ENCODE peak calls at places on chromosomes 1 and 21, in four cellular contexts. One of them, this sample, is unnamed.

GRCh38 chr1:8560611-8561544 is 243.0 kb downstream of the SLC45A1 start:
- DNase-seq in IMR-90: peak; percentile 60
- DNase-seq in tibial artery: no peak
- DNase-seq in sigmoid colon: no peak
- DNase-seq in this sample: peak; percentile 63

GRCh38 chr1:108747128-108747827 is 804 bp downstream of the STXBP3 start:
- DNase-seq in IMR-90: peak; percentile 84
- DNase-seq in tibial artery: peak; percentile 90
- DNase-seq in sigmoid colon: peak; percentile 95
- DNase-seq in this sample: peak; percentile 85

GRCh38 chr1:203649551-203650011 is 22.9 kb downstream of the ATP2B4 start:
- DNase-seq in IMR-90: no peak
- DNase-seq in tibial artery: no peak
- DNase-seq in sigmoid colon: no peak
- DNase-seq in this sample: no peak

GRCh38 chr1:2961661-2962060 is 59.6 kb upstream of the ACTRT2 start:
- DNase-seq in IMR-90: no peak
- DNase-seq in tibial artery: peak; percentile 42
- DNase-seq in sigmoid colon: peak; percentile 28
- DNase-seq in this sample: no peak

GRCh38 chr1:6475381-6476133 is 9.6 kb upstream of the TNFRSF25 start:
- DNase-seq in IMR-90: no peak
- DNase-seq in tibial artery: no peak
- DNase-seq in sigmoid colon: no peak
- DNase-seq in this sample: peak; percentile 20

GRCh38 chr1:227356582-227357228 is 38.4 kb upstream of the CDC42BPA start:
- DNase-seq in IMR-90: no peak
- DNase-seq in tibial artery: no peak
- DNase-seq in sigmoid colon: no peak
- DNase-seq in this sample: no peak

GRCh38 chr1:5888606-5889211 is 103.5 kb downstream of the NPHP4 start:
- DNase-seq in IMR-90: no peak
- DNase-seq in tibial artery: no peak
- DNase-seq in sigmoid colon: no peak
- DNase-seq in this sample: no peak

GRCh38 chr1:207145401-207146058 is 41.5 kb downstream of the C4BPA start:
- DNase-seq in IMR-90: no peak
- DNase-seq in tibial artery: no peak
- DNase-seq in sigmoid colon: no peak
- DNase-seq in this sample: no peak

GRCh38 chr1:115717541-115717940 is 51.0 kb downstream of the CASQ2 start:
- DNase-seq in IMR-90: peak; percentile 15
- DNase-seq in tibial artery: no peak
- DNase-seq in sigmoid colon: peak; percentile 71
- DNase-seq in this sample: peak; percentile 51

GRCh38 chr1:163758977-163759670 is 437.4 kb downstream of the NUF2 start:
- DNase-seq in IMR-90: no peak
- DNase-seq in tibial artery: no peak
- DNase-seq in sigmoid colon: no peak
- DNase-seq in this sample: no peak

GRCh38 chr1:196584703-196585102 is 23.5 kb downstream of the KCNT2 start:
- DNase-seq in IMR-90: no peak
- DNase-seq in tibial artery: no peak
- DNase-seq in sigmoid colon: no peak
- DNase-seq in this sample: no peak

GRCh38 chr1:224211262-224211962 is 28.4 kb downstream of the DEGS1 start:
- DNase-seq in IMR-90: peak; percentile 87
- DNase-seq in tibial artery: no peak
- DNase-seq in sigmoid colon: peak; percentile 48
- DNase-seq in this sample: peak; percentile 87

GRCh38 chr1:49436865-49437264 is 586.9 kb downstream of the AGBL4 start:
- DNase-seq in IMR-90: no peak
- DNase-seq in tibial artery: no peak
- DNase-seq in sigmoid colon: no peak
- DNase-seq in this sample: no peak

GRCh38 chr1:168709896-168710305 is 19.1 kb downstream of the DPT start:
- DNase-seq in IMR-90: no peak
- DNase-seq in tibial artery: no peak
- DNase-seq in sigmoid colon: no peak
- DNase-seq in this sample: peak; percentile 90

GRCh38 chr1:230072866-230073265 is 5.8 kb downstream of the GALNT2 start:
- DNase-seq in IMR-90: no peak
- DNase-seq in tibial artery: no peak
- DNase-seq in sigmoid colon: no peak
- DNase-seq in this sample: no peak

GRCh38 chr1:184685116-184685515 is 69.5 kb downstream of the EDEM3 start:
- DNase-seq in IMR-90: no peak
- DNase-seq in tibial artery: no peak
- DNase-seq in sigmoid colon: no peak
- DNase-seq in this sample: no peak

GRCh38 chr1:31422505-31423319 is 9.7 kb downstream of the SERINC2 start:
- DNase-seq in IMR-90: peak; percentile 90
- DNase-seq in tibial artery: peak; percentile 73
- DNase-seq in sigmoid colon: peak; percentile 76
- DNase-seq in this sample: peak; percentile 92

GRCh38 chr1:35369922-35370671 is 101.6 kb downstream of the ZMYM4 start:
- DNase-seq in IMR-90: peak; percentile 90
- DNase-seq in tibial artery: no peak
- DNase-seq in sigmoid colon: peak; percentile 82
- DNase-seq in this sample: peak; percentile 79

GRCh38 chr1:172699111-172699510 is 40.2 kb downstream of the FASLG start:
- DNase-seq in IMR-90: peak; percentile 65
- DNase-seq in tibial artery: no peak
- DNase-seq in sigmoid colon: no peak
- DNase-seq in this sample: peak; percentile 30

GRCh38 chr1:198449281-198449680 is 91.2 kb downstream of the ATP6V1G3 start:
- DNase-seq in IMR-90: no peak
- DNase-seq in tibial artery: no peak
- DNase-seq in sigmoid colon: no peak
- DNase-seq in this sample: no peak

GRCh38 chr1:168081373-168082007 is 55.2 kb downstream of the GPR161 start:
- DNase-seq in IMR-90: peak; percentile 93
- DNase-seq in tibial artery: no peak
- DNase-seq in sigmoid colon: peak; percentile 72
- DNase-seq in this sample: peak; percentile 97

GRCh38 chr1:28540651-28541050 is 12.2 kb upstream of the TRNAU1AP start:
- DNase-seq in IMR-90: no peak
- DNase-seq in tibial artery: no peak
- DNase-seq in sigmoid colon: no peak
- DNase-seq in this sample: no peak

GRCh38 chr1:216314369-216315095 is 108.7 kb downstream of the USH2A start:
- DNase-seq in IMR-90: peak; percentile 48
- DNase-seq in tibial artery: no peak
- DNase-seq in sigmoid colon: no peak
- DNase-seq in this sample: peak; percentile 12

GRCh38 chr1:116435806-116436486 is 62.9 kb downstream of the ATP1A1 start:
- DNase-seq in IMR-90: no peak
- DNase-seq in tibial artery: no peak
- DNase-seq in sigmoid colon: no peak
- DNase-seq in this sample: no peak

GRCh38 chr1:107460009-107460408 is 319.2 kb downstream of the NTNG1 start:
- DNase-seq in IMR-90: no peak
- DNase-seq in tibial artery: no peak
- DNase-seq in sigmoid colon: no peak
- DNase-seq in this sample: no peak

GRCh38 chr1:107459204-107459904 is 318.5 kb downstream of the NTNG1 start:
- DNase-seq in IMR-90: no peak
- DNase-seq in tibial artery: no peak
- DNase-seq in sigmoid colon: no peak
- DNase-seq in this sample: no peak

GRCh38 chr1:107467286-107467685 is 326.4 kb downstream of the NTNG1 start:
- DNase-seq in IMR-90: no peak
- DNase-seq in tibial artery: no peak
- DNase-seq in sigmoid colon: no peak
- DNase-seq in this sample: no peak

GRCh38 chr1:107467811-107468210 is 327.0 kb downstream of the NTNG1 start:
- DNase-seq in IMR-90: no peak
- DNase-seq in tibial artery: no peak
- DNase-seq in sigmoid colon: no peak
- DNase-seq in this sample: no peak

DNA sequence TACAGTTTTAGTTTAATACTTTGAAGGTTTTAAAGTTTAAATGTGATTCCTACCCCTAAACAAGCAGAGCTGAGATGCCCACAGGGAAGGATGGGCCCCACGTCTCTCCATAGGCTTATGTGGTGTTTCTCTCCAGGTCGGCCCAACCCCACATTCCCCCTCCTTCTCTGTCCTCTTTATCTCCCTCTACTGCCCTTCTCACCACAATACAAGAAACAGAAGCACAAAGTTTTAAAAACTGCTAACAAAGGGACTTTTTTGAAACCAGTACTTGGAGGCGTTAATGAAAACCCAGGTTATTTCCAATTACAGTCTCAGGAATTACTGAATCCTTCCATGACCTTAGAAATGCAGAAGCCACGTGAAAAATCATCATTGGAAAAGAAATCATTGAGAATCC is 324.0 kb downstream of the NTNG1 start:
- DNase-seq in IMR-90: no peak
- DNase-seq in tibial artery: no peak
- DNase-seq in sigmoid colon: no peak
- DNase-seq in this sample: no peak
- TF ChIP-seq CTCF in IMR-90: no peak
- TF ChIP-seq CTCF in tibial artery: no peak
- TF ChIP-seq CTCF in sigmoid colon: no peak
- TF ChIP-seq CTCF in this sample: no peak

GRCh38 chr1:23273450-23274133 is 56.3 kb upstream of the HTR1D start:
- DNase-seq in IMR-90: peak; percentile 95
- DNase-seq in tibial artery: no peak
- DNase-seq in sigmoid colon: no peak
- DNase-seq in this sample: peak; percentile 72

GRCh38 chr1:23274134-23274505 is 56.8 kb upstream of the HTR1D start:
- DNase-seq in IMR-90: no peak
- DNase-seq in tibial artery: no peak
- DNase-seq in sigmoid colon: no peak
- DNase-seq in this sample: no peak

GRCh38 chr1:23278717-23279116 is 61.4 kb upstream of the HTR1D start:
- DNase-seq in IMR-90: no peak
- DNase-seq in tibial artery: no peak
- DNase-seq in sigmoid colon: no peak
- DNase-seq in this sample: no peak

GRCh38 chr1:23276531-23276930 is 59.2 kb upstream of the HTR1D start:
- DNase-seq in IMR-90: no peak
- DNase-seq in tibial artery: no peak
- DNase-seq in sigmoid colon: no peak
- DNase-seq in this sample: no peak
- H3K4me3 ChIP-seq in IMR-90: no peak overlapping the region
- H3K4me3 ChIP-seq in tibial artery: no peak overlapping the region
- H3K4me3 ChIP-seq in sigmoid colon: no peak overlapping the region
- H3K4me3 ChIP-seq in this sample: no peak overlapping the region

GRCh38 chr1:154764773-154765172 is 105.3 kb downstream of the KCNN3 start:
- DNase-seq in IMR-90: no peak
- DNase-seq in tibial artery: no peak
- DNase-seq in sigmoid colon: no peak
- DNase-seq in this sample: no peak

GRCh38 chr1:154767315-154768240 is 102.5 kb downstream of the KCNN3 start:
- DNase-seq in IMR-90: peak; percentile 72
- DNase-seq in tibial artery: no peak
- DNase-seq in sigmoid colon: peak; percentile 72
- DNase-seq in this sample: no peak

GRCh38 chr1:154768456-154769125 is 101.5 kb downstream of the KCNN3 start:
- DNase-seq in IMR-90: no peak
- DNase-seq in tibial artery: no peak
- DNase-seq in sigmoid colon: peak; percentile 58
- DNase-seq in this sample: peak; percentile 9

GRCh38 chr1:154764181-154764580 is 105.9 kb downstream of the KCNN3 start:
- DNase-seq in IMR-90: no peak
- DNase-seq in tibial artery: no peak
- DNase-seq in sigmoid colon: no peak
- DNase-seq in this sample: no peak

GRCh38 chr1:154765970-154766369 is 104.1 kb downstream of the KCNN3 start:
- DNase-seq in IMR-90: peak; percentile 34
- DNase-seq in tibial artery: peak; percentile 31
- DNase-seq in sigmoid colon: peak; percentile 46
- DNase-seq in this sample: peak; percentile 31
- TF ChIP-seq CTCF in IMR-90: peak; percentile 44
- TF ChIP-seq CTCF in tibial artery: no peak
- TF ChIP-seq CTCF in sigmoid colon: no peak
- TF ChIP-seq CTCF in this sample: peak; percentile 45

GRCh38 chr1:61081135-61081636 is 1.2 kb upstream of the NFIA start:
- DNase-seq in IMR-90: no peak
- DNase-seq in tibial artery: no peak
- DNase-seq in sigmoid colon: no peak
- DNase-seq in this sample: no peak

GRCh38 chr1:61080408-61081134 is 1.8 kb upstream of the NFIA start:
- DNase-seq in IMR-90: no peak
- DNase-seq in tibial artery: no peak
- DNase-seq in sigmoid colon: no peak
- DNase-seq in this sample: no peak

GRCh38 chr1:61079276-61079897 is 3.0 kb upstream of the NFIA start:
- DNase-seq in IMR-90: no peak
- DNase-seq in tibial artery: no peak
- DNase-seq in sigmoid colon: no peak
- DNase-seq in this sample: no peak

GRCh38 chr1:61078611-61079010 is 3.8 kb upstream of the NFIA start:
- DNase-seq in IMR-90: no peak
- DNase-seq in tibial artery: no peak
- DNase-seq in sigmoid colon: no peak
- DNase-seq in this sample: no peak

GRCh38 chr1:61079898-61080336 is 2.4 kb upstream of the NFIA start:
- DNase-seq in IMR-90: peak; percentile 67
- DNase-seq in tibial artery: peak; percentile 94
- DNase-seq in sigmoid colon: peak; percentile 95
- DNase-seq in this sample: peak; percentile 91
- H3K4me3 ChIP-seq in IMR-90: no peak overlapping the region
- H3K4me3 ChIP-seq in tibial artery: peak overlapping the region; percentile 95
- H3K4me3 ChIP-seq in sigmoid colon: peak overlapping the region; percentile 13
- H3K4me3 ChIP-seq in this sample: peak overlapping the region; percentile 38

DNA sequence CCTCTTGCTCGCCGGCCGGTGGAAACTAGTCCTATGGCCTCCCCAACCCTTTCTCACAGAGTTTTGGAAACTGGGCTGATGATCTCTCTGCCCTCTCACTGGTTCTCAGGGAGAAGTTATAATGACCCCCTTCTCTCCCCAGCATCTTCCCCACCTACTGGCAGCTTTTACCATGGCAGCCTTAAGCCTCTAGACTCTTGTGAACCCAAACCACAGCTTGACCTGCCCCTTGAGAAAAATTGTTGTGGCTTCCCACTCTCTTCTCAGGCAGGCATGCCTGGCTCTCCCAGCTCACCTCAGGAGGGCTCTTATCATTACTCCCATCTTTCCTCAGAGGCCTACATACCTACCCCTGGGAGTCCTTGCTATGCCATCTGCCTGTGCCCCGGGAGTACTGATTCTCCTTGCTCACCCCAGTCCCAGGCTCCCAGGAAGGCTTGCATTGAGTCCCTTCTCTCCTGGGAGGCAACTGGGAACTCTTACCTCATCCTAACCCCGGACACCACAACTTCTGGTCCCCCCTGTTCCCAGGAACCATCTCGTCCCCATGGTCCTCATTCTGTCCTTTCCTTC is 1.6 kb downstream of the NSUN4 start:
- DNase-seq in IMR-90: peak; percentile 55
- DNase-seq in tibial artery: no peak
- DNase-seq in sigmoid colon: no peak
- DNase-seq in this sample: peak; percentile 59
- TF ChIP-seq CTCF in IMR-90: peak; percentile 37
- TF ChIP-seq CTCF in tibial artery: no peak
- TF ChIP-seq CTCF in sigmoid colon: no peak
- TF ChIP-seq CTCF in this sample: peak; percentile 41

GRCh38 chr21:29295066-29295650 is 3.6 kb upstream of the BACH1 start:
- DNase-seq in IMR-90: no peak
- DNase-seq in tibial artery: no peak
- DNase-seq in sigmoid colon: no peak
- DNase-seq in this sample: no peak
- H3K4me3 ChIP-seq in IMR-90: no peak overlapping the region
- H3K4me3 ChIP-seq in tibial artery: no peak overlapping the region
- H3K4me3 ChIP-seq in sigmoid colon: no peak overlapping the region
- H3K4me3 ChIP-seq in this sample: no peak overlapping the region